ENCODE peak calls at places on chromosomes 12 and 14, in seven cellular contexts. X, Q, N, A, Y, P and R are unnamed samples.

GRCh38 chr14:106844608-106845285 is 1318.4 kb downstream of the TMEM121 start:
- DNase-seq in P (no peak), X (no peak), Q (no peak), N (peak), Y (peak), A (peak), R (peak)

GRCh38 chr12:20561886-20562285 is 133.2 kb upstream of the SLCO1C1 start:
- DNase-seq in Q (no peak), N (no peak), Y (no peak), P (no peak), X (peak), A (no peak), R (no peak)

GRCh38 chr12:50187084-50187900 is 20.1 kb upstream of the CERS5 start:
- DNase-seq in Y (no peak), P (no peak), X (peak), A (no peak), N (no peak), Q (no peak), R (no peak)

GRCh38 chr12:125331342-125332052 is 266.3 kb downstream of the AACS start:
- DNase-seq in Q (no peak), P (no peak), X (peak), Y (no peak), A (no peak), N (no peak), R (no peak)

GRCh38 chr12:116559080-116559329 is 176 bp upstream of the MAP1LC3B2 start:
- DNase-seq in Y (no peak), N (no peak), X (no peak), P (no peak), Q (no peak), A (no peak), R (no peak)

GRCh38 chr12:18467636-18468520 is 206.6 kb downstream of the PIK3C2G start:
- DNase-seq in Q (no peak), X (peak), A (no peak), Y (no peak), N (no peak), P (no peak), R (no peak)

GRCh38 chr14:64934338-64934939 is 8.1 kb downstream of the GPX2 start:
- DNase-seq in X (no peak), N (no peak), P (no peak), A (no peak), Y (no peak), Q (no peak), R (no peak)

GRCh38 chr14:68020999-68021663 is 201.6 kb downstream of the RAD51B start:
- DNase-seq in Y (no peak), Q (no peak), P (no peak), N (no peak), A (no peak), X (no peak), R (no peak)

GRCh38 chr14:80518173-80518572 is 306.9 kb upstream of the DIO2 start:
- DNase-seq in P (no peak), X (no peak), A (no peak), Q (no peak), N (no peak), Y (no peak), R (no peak)

GRCh38 chr14:36658091-36659009 is 3.3 kb upstream of the PAX9 start:
- DNase-seq in P (no peak), A (no peak), Q (no peak), N (no peak), X (no peak), Y (no peak), R (no peak)

GRCh38 chr12:1252758-1253157 is 261.7 kb downstream of the ERC1 start:
- DNase-seq in Q (no peak), X (no peak), P (no peak), N (no peak), Y (no peak), A (no peak), R (no peak)

GRCh38 chr12:119631930-119632678 is 35.8 kb upstream of the PRKAB1 start:
- DNase-seq in Q (no peak), A (no peak), Y (no peak), P (no peak), X (peak), N (no peak), R (no peak)

GRCh38 chr12:131883521-131883900 is 10.9 kb upstream of the ULK1 start:
- DNase-seq in Q (no peak), A (no peak), P (no peak), Y (no peak), N (no peak), X (no peak), R (no peak)

GRCh38 chr12:27922591-27923139 is 49.9 kb downstream of the PTHLH start:
- DNase-seq in N (peak), Y (peak), Q (no peak), A (no peak), P (peak), X (peak), R (peak)

GRCh38 chr14:55129086-55129427 is at the start of gene LGALS3:
- DNase-seq in X (peak), N (peak), Q (no peak), A (peak), Y (peak), P (no peak), R (peak)

GRCh38 chr14:70885343-70886014 is 21.8 kb upstream of the PCNX1 start:
- DNase-seq in P (no peak), Y (no peak), A (no peak), X (no peak), Q (no peak), N (no peak), R (no peak)

GRCh38 chr14:64293976-64294671 is at the start of gene ESR2:
- DNase-seq in Y (peak), Q (no peak), X (peak), N (peak), P (no peak), A (peak), R (peak)

GRCh38 chr12:7588703-7589329 is 76.9 kb downstream of the APOBEC1 start:
- DNase-seq in X (peak), P (peak), N (peak), Q (peak), A (peak), Y (peak), R (peak)

GRCh38 chr12:132729541-132730320 is 19.1 kb downstream of the PGAM5 start:
- DNase-seq in Q (no peak), Y (peak), P (no peak), X (no peak), A (no peak), N (no peak), R (no peak)

GRCh38 chr12:19431407-19432308 is 7.6 kb upstream of the AEBP2 start:
- DNase-seq in Q (peak), N (no peak), Y (no peak), X (peak), P (peak), A (no peak), R (no peak)

GRCh38 chr14:25132734-25133422 is 82.9 kb upstream of the STXBP6 start:
- DNase-seq in N (peak), Q (no peak), X (peak), A (peak), P (no peak), Y (peak), R (peak)

GRCh38 chr12:24728366-24728765 is 220.5 kb downstream of the BCAT1 start:
- DNase-seq in A (no peak), X (peak), P (no peak), Y (no peak), Q (peak), N (no peak), R (no peak)

GRCh38 chr14:60722163-60722835 is 1.9 kb downstream of the SIX4 start:
- DNase-seq in A (peak), Y (peak), N (no peak), X (peak), Q (no peak), P (no peak), R (peak)

GRCh38 chr14:71061458-71061857 is 154.2 kb downstream of the PCNX1 start:
- DNase-seq in Q (no peak), N (no peak), Y (no peak), A (no peak), X (no peak), P (no peak), R (no peak)

DNA sequence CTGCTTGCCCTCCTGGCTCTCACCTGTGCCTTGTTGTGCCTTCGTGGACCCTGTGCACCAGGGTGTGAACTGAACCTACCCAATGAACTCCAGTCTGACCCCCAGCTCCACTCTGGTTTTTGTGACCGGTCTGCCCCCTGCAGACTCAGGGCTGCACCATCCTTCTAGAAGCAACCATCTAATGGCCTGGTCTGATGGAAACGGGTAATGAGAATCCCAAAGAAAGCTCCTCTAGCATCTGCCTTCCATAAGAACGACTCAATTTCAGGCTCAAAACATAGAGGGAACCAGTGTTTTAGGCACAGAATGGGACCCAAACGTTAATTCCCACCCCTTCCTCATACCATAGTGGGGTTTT is 176.7 kb upstream of the PRMT8 start:
- DNase-seq in Y (no peak), P (no peak), X (no peak), A (no peak), N (no peak), Q (no peak), R (no peak)
- TF ChIP-seq CTCF in Y (no peak), P (peak), X (no peak), A (no peak), N (no peak), Q (no peak), R (no peak)

GRCh38 chr12:41217731-41218130 is 29.6 kb downstream of the PDZRN4 start:
- DNase-seq in Y (no peak), N (no peak), A (no peak), P (no peak), Q (no peak), X (no peak), R (no peak)

GRCh38 chr12:41224066-41224465 is 35.9 kb downstream of the PDZRN4 start:
- DNase-seq in Q (no peak), Y (no peak), X (no peak), N (no peak), P (no peak), A (no peak), R (no peak)

GRCh38 chr12:41225179-41225578 is 37.1 kb downstream of the PDZRN4 start:
- DNase-seq in Q (no peak), Y (no peak), N (no peak), P (no peak), A (no peak), X (no peak), R (no peak)

GRCh38 chr12:41223600-41223999 is 35.5 kb downstream of the PDZRN4 start:
- DNase-seq in Y (no peak), Q (no peak), X (no peak), A (no peak), N (no peak), P (no peak), R (no peak)

GRCh38 chr12:41220931-41221330 is 32.8 kb downstream of the PDZRN4 start:
- DNase-seq in Y (no peak), A (no peak), P (no peak), Q (no peak), X (no peak), N (no peak), R (no peak)
- TF ChIP-seq CTCF in Y (no peak), A (no peak), P (no peak), Q (no peak), X (no peak), N (no peak), R (no peak)

GRCh38 chr12:110960795-110961194 is 40.4 kb upstream of the MYL2 start:
- DNase-seq in X (no peak), A (no peak), P (no peak), Q (no peak), Y (no peak), N (no peak), R (no peak)

GRCh38 chr12:110957652-110958051 is 37.3 kb upstream of the MYL2 start:
- DNase-seq in Q (no peak), Y (no peak), P (no peak), N (no peak), X (no peak), A (no peak), R (no peak)

DNA sequence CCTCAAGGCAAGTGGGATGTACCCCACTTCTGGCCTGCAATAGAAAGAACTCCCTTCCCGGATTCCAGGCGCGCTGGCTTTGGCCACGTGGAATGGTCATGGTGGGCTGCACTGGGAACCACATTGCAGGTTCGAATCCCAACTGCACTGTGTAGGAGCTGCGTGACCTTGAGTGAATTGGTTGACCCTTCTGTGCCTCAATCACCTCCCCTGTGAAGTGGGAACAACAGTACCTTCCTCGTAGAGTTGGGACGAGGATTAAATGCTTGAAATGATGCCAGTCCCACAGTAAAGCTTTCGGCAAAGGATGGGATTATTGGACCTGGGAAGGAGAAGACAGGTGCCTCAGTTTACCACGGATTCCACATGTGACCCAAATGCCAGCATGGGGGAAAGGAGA is 36.8 kb upstream of the MYL2 start:
- DNase-seq in Y (no peak), Q (no peak), A (no peak), N (no peak), P (no peak), X (no peak), R (no peak)
- TF ChIP-seq CTCF in Y (no peak), Q (no peak), A (no peak), N (no peak), P (no peak), X (no peak), R (no peak)

GRCh38 chr12:2283480-2283879 is 230.7 kb downstream of the CACNA1C start:
- DNase-seq in N (no peak), Y (no peak), Q (no peak), A (peak), P (no peak), X (no peak), R (no peak)
- TF ChIP-seq CTCF in N (no peak), Y (no peak), Q (no peak), A (no peak), P (no peak), X (no peak), R (no peak)

GRCh38 chr12:16626991-16627390 is 21.0 kb upstream of the LMO3 start:
- DNase-seq in P (no peak), Q (no peak), N (no peak), X (no peak), Y (no peak), A (no peak), R (no peak)

GRCh38 chr12:16618256-16618655 is 12.3 kb upstream of the LMO3 start:
- DNase-seq in A (no peak), X (no peak), Y (no peak), N (no peak), P (no peak), Q (no peak), R (no peak)

GRCh38 chr12:16619537-16619936 is 13.6 kb upstream of the LMO3 start:
- DNase-seq in Q (no peak), N (no peak), P (no peak), Y (no peak), X (no peak), A (no peak), R (no peak)

DNA sequence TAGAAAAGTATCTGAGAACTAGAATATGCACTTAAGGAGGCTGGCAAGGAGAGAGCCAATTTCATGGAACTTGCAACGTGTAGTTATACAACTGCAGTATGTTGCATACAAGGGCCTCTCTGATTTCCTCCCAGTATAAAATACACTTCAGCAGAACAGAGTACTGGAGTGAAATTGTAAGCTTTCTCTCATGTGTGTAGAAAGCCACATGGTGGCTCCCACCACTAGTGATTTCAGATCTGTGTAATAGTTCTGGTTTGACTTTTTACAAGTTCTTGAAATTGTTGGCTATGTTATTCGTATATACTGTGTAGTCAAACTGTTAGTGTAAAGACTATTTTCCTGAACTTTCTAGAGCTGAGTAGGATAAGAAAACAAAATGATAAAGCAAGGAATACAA is 16.4 kb upstream of the LMO3 start:
- DNase-seq in A (no peak), P (no peak), Y (no peak), X (no peak), N (no peak), Q (no peak), R (no peak)
- TF ChIP-seq CTCF in A (no peak), P (no peak), Y (no peak), X (no peak), N (no peak), Q (no peak), R (no peak)

DNA sequence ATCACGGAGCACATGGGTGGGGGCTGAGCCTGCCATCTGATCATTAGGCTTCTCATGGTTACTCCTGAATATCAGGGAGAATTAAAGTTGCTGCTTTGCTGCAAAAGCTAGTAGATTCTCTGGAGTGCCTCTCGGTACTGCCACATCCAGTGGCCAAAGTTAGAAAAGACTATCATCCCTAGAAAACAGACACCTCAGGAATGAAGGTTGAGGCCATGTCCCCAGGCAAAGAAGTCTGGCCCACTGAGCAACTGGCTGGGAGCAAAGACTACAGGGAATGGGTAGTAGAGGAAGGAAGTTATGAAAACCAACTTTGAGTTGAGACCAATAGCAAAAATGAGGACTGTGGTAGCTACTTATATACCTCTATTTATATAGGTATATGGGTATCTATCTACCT is 258.7 kb downstream of the EFCAB11 start:
- DNase-seq in Q (no peak), P (no peak), N (no peak), Y (no peak), A (no peak), X (no peak), R (no peak)
- TF ChIP-seq CTCF in Q (no peak), P (no peak), N (no peak), Y (no peak), A (no peak), X (no peak), R (no peak)

DNA sequence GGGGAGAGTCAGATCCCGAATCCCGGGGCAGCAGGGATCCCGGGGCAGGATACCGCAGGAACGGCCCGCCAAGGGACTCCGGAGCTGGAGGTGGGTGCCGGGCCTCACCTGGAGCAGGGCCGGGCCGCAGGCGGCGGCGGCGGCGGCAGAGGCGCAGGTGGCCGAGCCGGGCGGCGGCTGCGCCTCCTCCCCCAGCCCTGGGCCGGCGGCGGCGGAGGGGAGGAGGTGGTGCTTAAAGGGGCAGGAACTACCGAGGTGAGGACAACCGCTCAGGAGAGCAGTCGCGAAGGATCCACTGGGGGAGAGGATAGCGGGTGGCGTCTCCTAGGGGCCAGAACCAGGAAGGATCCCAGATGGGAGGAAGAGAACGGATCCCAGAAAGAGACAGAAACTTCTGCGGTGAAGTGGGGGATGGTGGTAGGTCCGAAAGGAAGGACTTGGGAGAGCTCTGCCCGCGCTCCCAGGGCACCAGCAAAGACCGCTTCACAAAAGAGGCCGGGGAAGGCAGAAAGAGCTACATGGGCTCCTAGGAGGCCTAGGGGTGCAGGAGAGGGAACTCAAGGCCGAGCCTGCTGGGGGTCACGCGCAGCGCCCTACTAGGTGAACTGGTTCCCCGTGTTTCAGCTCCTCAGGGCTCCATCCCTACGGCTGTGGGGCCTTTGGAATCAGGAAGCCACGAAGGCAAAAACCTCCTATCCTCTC is 4.9 kb upstream of the BAZ2A start:
- DNase-seq in Q (no peak), P (no peak), Y (peak), X (peak), N (peak), A (peak), R (peak)
- TF ChIP-seq CTCF in Q (peak), P (peak), Y (peak), X (peak), N (peak), A (peak), R (peak)

DNA sequence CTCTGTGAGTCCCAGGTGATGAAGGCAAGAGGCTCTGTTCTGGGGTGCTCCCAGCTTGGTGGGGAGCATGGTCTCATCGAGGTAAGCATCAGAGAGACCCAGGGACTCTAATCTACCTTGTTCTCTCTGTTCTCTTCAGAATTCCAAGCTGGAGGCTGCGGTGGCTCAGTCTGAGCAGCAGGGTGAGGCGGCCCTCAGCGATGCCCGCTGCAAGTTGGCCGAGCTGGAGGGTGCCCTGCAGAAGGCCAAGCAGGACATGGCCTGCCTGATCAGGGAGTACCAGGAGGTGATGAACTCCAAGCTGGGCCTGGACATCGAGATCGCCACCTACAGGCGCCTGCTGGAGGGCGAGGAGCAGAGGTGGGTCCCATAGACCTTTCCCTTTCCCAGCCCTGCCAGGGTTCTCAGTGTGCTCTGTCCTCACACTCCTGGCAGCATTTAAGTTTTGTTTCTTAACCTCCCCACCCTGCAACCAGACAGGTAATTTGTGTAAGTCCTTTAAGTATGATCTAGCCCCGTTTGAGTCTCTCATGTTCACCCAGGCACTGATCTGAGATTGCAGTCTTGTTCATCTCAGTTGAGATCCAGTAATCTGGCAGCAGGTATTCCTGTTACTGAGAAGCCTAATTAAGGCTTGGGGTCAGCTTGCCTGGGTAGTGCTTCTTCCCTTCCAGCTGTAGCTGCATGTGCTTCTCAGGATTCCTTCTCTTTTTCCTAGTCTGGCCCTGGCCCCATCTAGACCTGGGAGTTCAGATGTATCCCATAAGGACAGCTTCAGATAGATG is 14.8 kb upstream of the KRT81 start:
- DNase-seq in P (no peak), N (no peak), A (no peak), Y (no peak), Q (no peak), X (no peak), R (no peak)
- TF ChIP-seq CTCF in P (peak), N (no peak), A (peak), Y (peak), Q (peak), X (peak), R (no peak)

GRCh38 chr12:26719852-26720251 is 113.1 kb downstream of the ITPR2 start:
- DNase-seq in A (no peak), Q (no peak), Y (no peak), X (no peak), P (no peak), N (no peak), R (no peak)
- TF ChIP-seq CTCF in A (no peak), Q (no peak), Y (no peak), X (peak), P (peak), N (no peak), R (no peak)